ENCODE peak calls at places on chromosome 14, in five cellular contexts. L, C, Z, Y and S are unnamed samples.

GRCh38 chr14:52473557-52473956 is 78.7 kb downstream of the TXNDC16 start:
- DNase-seq in L (no peak), C (no peak), Z (no peak), Y (no peak), S (peak)

GRCh38 chr14:61927521-61927920 is 165.3 kb downstream of the SNAPC1 start:
- DNase-seq in L (no peak), C (no peak), Z (no peak), Y (no peak), S (peak)

GRCh38 chr14:91202234-91202974 is 42.1 kb downstream of the GPR68 start:
- DNase-seq in L (no peak), C (no peak), Z (no peak), Y (no peak), S (peak)

GRCh38 chr14:104116544-104117340 is 21.6 kb upstream of the KIF26A start:
- DNase-seq in L (no peak), C (no peak), Z (no peak), Y (no peak), S (peak)

GRCh38 chr14:53399057-53399456 is 245.9 kb upstream of the DDHD1 start:
- DNase-seq in L (no peak), C (no peak), Z (no peak), Y (no peak), S (peak)

GRCh38 chr14:21668377-21668776 is 5.2 kb downstream of the OR4E1 start:
- DNase-seq in L (no peak), C (no peak), Z (no peak), Y (no peak), S (peak)

GRCh38 chr14:88791629-88792571 is 853 bp downstream of the EML5 start:
- DNase-seq in L (peak), C (peak), Z (no peak), Y (peak), S (peak)

GRCh38 chr14:95308073-95308472 is 11.6 kb downstream of the CLMN start:
- DNase-seq in L (no peak), C (no peak), Z (no peak), Y (no peak), S (no peak)

GRCh38 chr14:54660712-54661111 is 93.8 kb downstream of the SAMD4A start:
- DNase-seq in L (no peak), C (no peak), Z (no peak), Y (no peak), S (no peak)

GRCh38 chr14:87944987-87945604 is 47.9 kb downstream of the GALC start:
- DNase-seq in L (peak), C (peak), Z (no peak), Y (no peak), S (peak)

GRCh38 chr14:89540830-89541470 is 123.9 kb upstream of the FOXN3 start:
- DNase-seq in L (no peak), C (no peak), Z (no peak), Y (no peak), S (peak)

GRCh38 chr14:51521764-51522163 is 129.9 kb upstream of the FRMD6 start:
- DNase-seq in L (no peak), C (no peak), Z (no peak), Y (no peak), S (no peak)

GRCh38 chr14:75549169-75549568 is 26.9 kb downstream of the BATF start:
- DNase-seq in L (no peak), C (no peak), Z (no peak), Y (no peak), S (no peak)

GRCh38 chr14:65230287-65230728 is 128.0 kb upstream of the MAX start:
- DNase-seq in L (peak), C (peak), Z (no peak), Y (peak), S (peak)

GRCh38 chr14:73467377-73467776 is 9.0 kb upstream of the NUMB start:
- DNase-seq in L (no peak), C (no peak), Z (peak), Y (no peak), S (peak)

GRCh38 chr14:53872551-53873188 is 84.0 kb downstream of the BMP4 start:
- DNase-seq in L (no peak), C (no peak), Z (no peak), Y (no peak), S (no peak)

GRCh38 chr14:99508896-99509629 is 27.9 kb downstream of the CCNK start:
- DNase-seq in L (no peak), C (no peak), Z (no peak), Y (no peak), S (no peak)

GRCh38 chr14:34098045-34098984 is 147.4 kb upstream of the EGLN3 start:
- DNase-seq in L (no peak), C (no peak), Z (no peak), Y (peak), S (peak)